ENCODE peak calls at places on chromosome 2, in eight cellular contexts. One of them, this sample, is unnamed.
A peak's percentile ranks its signal among the peaks of the same experiment; 100 is the strongest.

GRCh38 chr2:98825858-98826257 is 94.9 kb upstream of the MGAT4A start:
- DNase-seq in CD4-positive, alpha-beta T cell: no peak
- DNase-seq in SJSA1: no peak
- DNase-seq in GM23248: no peak
- DNase-seq in IMR-90: no peak
- DNase-seq in BJ: no peak
- DNase-seq in adipocyte: no peak
- DNase-seq in midbrain: no peak
- DNase-seq in this sample: no peak

GRCh38 chr2:35846-36245 is 10.5 kb downstream of the FAM110C start:
- DNase-seq in CD4-positive, alpha-beta T cell: no peak
- DNase-seq in SJSA1: no peak
- DNase-seq in GM23248: no peak
- DNase-seq in IMR-90: no peak
- DNase-seq in BJ: no peak
- DNase-seq in adipocyte: no peak
- DNase-seq in midbrain: no peak
- DNase-seq in this sample: peak; percentile 2

GRCh38 chr2:152506843-152507242 is 171.9 kb downstream of the FMNL2 start:
- DNase-seq in CD4-positive, alpha-beta T cell: no peak
- DNase-seq in SJSA1: peak; percentile 43
- DNase-seq in GM23248: peak; percentile 55
- DNase-seq in IMR-90: peak; percentile 64
- DNase-seq in BJ: no peak
- DNase-seq in adipocyte: no peak
- DNase-seq in midbrain: no peak
- DNase-seq in this sample: no peak

GRCh38 chr2:161710131-161710915 is 86.1 kb downstream of the SLC4A10 start:
- DNase-seq in CD4-positive, alpha-beta T cell: no peak
- DNase-seq in SJSA1: no peak
- DNase-seq in GM23248: peak; percentile 79
- DNase-seq in IMR-90: no peak
- DNase-seq in BJ: no peak
- DNase-seq in adipocyte: peak; percentile 38
- DNase-seq in midbrain: no peak
- DNase-seq in this sample: no peak

GRCh38 chr2:86831537-86831936 is 30.1 kb downstream of the CD8B start:
- DNase-seq in CD4-positive, alpha-beta T cell: no peak
- DNase-seq in SJSA1: no peak
- DNase-seq in GM23248: no peak
- DNase-seq in IMR-90: no peak
- DNase-seq in BJ: no peak
- DNase-seq in adipocyte: no peak
- DNase-seq in midbrain: no peak
- DNase-seq in this sample: no peak

GRCh38 chr2:181786371-181787228 is 104.9 kb upstream of the ITPRID2 start:
- DNase-seq in CD4-positive, alpha-beta T cell: no peak
- DNase-seq in SJSA1: no peak
- DNase-seq in GM23248: no peak
- DNase-seq in IMR-90: no peak
- DNase-seq in BJ: no peak
- DNase-seq in adipocyte: no peak
- DNase-seq in midbrain: no peak
- DNase-seq in this sample: no peak

GRCh38 chr2:72576861-72577260 is 249.0 kb downstream of the EXOC6B start:
- DNase-seq in CD4-positive, alpha-beta T cell: no peak
- DNase-seq in SJSA1: peak; percentile 20
- DNase-seq in GM23248: peak; percentile 58
- DNase-seq in IMR-90: peak; percentile 53
- DNase-seq in BJ: no peak
- DNase-seq in adipocyte: peak; percentile 74
- DNase-seq in midbrain: no peak
- DNase-seq in this sample: no peak

GRCh38 chr2:127625146-127625943 is 20.6 kb upstream of the GPR17 start:
- DNase-seq in CD4-positive, alpha-beta T cell: no peak
- DNase-seq in SJSA1: no peak
- DNase-seq in GM23248: no peak
- DNase-seq in IMR-90: no peak
- DNase-seq in BJ: no peak
- DNase-seq in adipocyte: no peak
- DNase-seq in midbrain: no peak
- DNase-seq in this sample: no peak

GRCh38 chr2:158600155-158600802 is 143.5 kb downstream of the PKP4 start:
- DNase-seq in CD4-positive, alpha-beta T cell: no peak
- DNase-seq in SJSA1: peak; percentile 90
- DNase-seq in GM23248: peak; percentile 96
- DNase-seq in IMR-90: peak; percentile 95
- DNase-seq in BJ: peak; percentile 81
- DNase-seq in adipocyte: peak; percentile 92
- DNase-seq in midbrain: peak; percentile 21
- DNase-seq in this sample: peak; percentile 27

GRCh38 chr2:15120578-15120977 is 440.6 kb downstream of the NBAS start:
- DNase-seq in CD4-positive, alpha-beta T cell: no peak
- DNase-seq in SJSA1: no peak
- DNase-seq in GM23248: no peak
- DNase-seq in IMR-90: no peak
- DNase-seq in BJ: no peak
- DNase-seq in adipocyte: no peak
- DNase-seq in midbrain: no peak
- DNase-seq in this sample: peak; percentile 16

GRCh38 chr2:213980883-213981282 is 430.0 kb upstream of the VWC2L start:
- DNase-seq in CD4-positive, alpha-beta T cell: no peak
- DNase-seq in SJSA1: no peak
- DNase-seq in GM23248: peak; percentile 62
- DNase-seq in IMR-90: peak; percentile 27
- DNase-seq in BJ: no peak
- DNase-seq in adipocyte: no peak
- DNase-seq in midbrain: no peak
- DNase-seq in this sample: no peak

This sample was measured in NCI-H69.